ENCODE peak calls at places on chromosomes 6 and 20, in ten cellular contexts. One of them, this sample, is unnamed.

GRCh38 chr6:142395768-142396231 is 94.0 kb downstream of the ADGRG6 start:
- DNase-seq in stimulated activated naive B cell treated with anti-CD40 and anti-IgM and Interleukin-4, amounts not matched to agents 10 μg/mL and 1 μg/mL and 100 μg/mL, for 72 hours: no peak
- DNase-seq in T follicular helper cell: no peak
- DNase-seq in right lobe of liver: no peak
- DNase-seq in NCI-H1436: no peak
- DNase-seq in GM23248: no peak
- DNase-seq in HFFc6: no peak
- DNase-seq in stimulated activated CD4-positive, alpha-beta T cell treated with anti-CD3 and anti-CD28 coated beads, Interleukin-4, amount 100 ng/mL, for 24 hours: no peak
- DNase-seq in activated naive CD8-positive, alpha-beta T cell treated with anti-CD3 and anti-CD28 coated beads for 36 hours: no peak
- DNase-seq in sciatic nerve: no peak
- DNase-seq in this sample: peak; percentile 47

GRCh38 chr6:119129968-119130484 is 51.6 kb upstream of the FAM184A start:
- DNase-seq in stimulated activated CD4-positive, alpha-beta T cell treated with anti-CD3 and anti-CD28 coated beads, Interleukin-4, amount 100 ng/mL, for 24 hours: no peak
- DNase-seq in NCI-H1436: no peak
- DNase-seq in T follicular helper cell: no peak
- DNase-seq in sciatic nerve: no peak
- DNase-seq in stimulated activated naive B cell treated with anti-CD40 and anti-IgM and Interleukin-4, amounts not matched to agents 10 μg/mL and 1 μg/mL and 100 μg/mL, for 72 hours: no peak
- DNase-seq in right lobe of liver: no peak
- DNase-seq in activated naive CD8-positive, alpha-beta T cell treated with anti-CD3 and anti-CD28 coated beads for 36 hours: no peak
- DNase-seq in GM23248: peak; percentile 68
- DNase-seq in HFFc6: peak; percentile 63
- DNase-seq in this sample: peak; percentile 76

GRCh38 chr20:10857362-10858070 is 183.7 kb upstream of the JAG1 start:
- DNase-seq in stimulated activated naive B cell treated with anti-CD40 and anti-IgM and Interleukin-4, amounts not matched to agents 10 μg/mL and 1 μg/mL and 100 μg/mL, for 72 hours: no peak
- DNase-seq in right lobe of liver: peak; percentile 68
- DNase-seq in GM23248: peak; percentile 75
- DNase-seq in sciatic nerve: peak; percentile 63
- DNase-seq in T follicular helper cell: no peak
- DNase-seq in HFFc6: no peak
- DNase-seq in NCI-H1436: no peak
- DNase-seq in stimulated activated CD4-positive, alpha-beta T cell treated with anti-CD3 and anti-CD28 coated beads, Interleukin-4, amount 100 ng/mL, for 24 hours: no peak
- DNase-seq in activated naive CD8-positive, alpha-beta T cell treated with anti-CD3 and anti-CD28 coated beads for 36 hours: no peak
- DNase-seq in this sample: peak; percentile 80

GRCh38 chr20:24765316-24766142 is 183.5 kb upstream of the CST7 start:
- DNase-seq in activated naive CD8-positive, alpha-beta T cell treated with anti-CD3 and anti-CD28 coated beads for 36 hours: no peak
- DNase-seq in T follicular helper cell: no peak
- DNase-seq in sciatic nerve: peak; percentile 8
- DNase-seq in right lobe of liver: peak; percentile 23
- DNase-seq in HFFc6: no peak
- DNase-seq in stimulated activated naive B cell treated with anti-CD40 and anti-IgM and Interleukin-4, amounts not matched to agents 10 μg/mL and 1 μg/mL and 100 μg/mL, for 72 hours: no peak
- DNase-seq in GM23248: no peak
- DNase-seq in NCI-H1436: no peak
- DNase-seq in stimulated activated CD4-positive, alpha-beta T cell treated with anti-CD3 and anti-CD28 coated beads, Interleukin-4, amount 100 ng/mL, for 24 hours: no peak
- DNase-seq in this sample: no peak

GRCh38 chr6:168035098-168035660 is 37.7 kb downstream of the KIF25 start:
- DNase-seq in activated naive CD8-positive, alpha-beta T cell treated with anti-CD3 and anti-CD28 coated beads for 36 hours: no peak
- DNase-seq in stimulated activated CD4-positive, alpha-beta T cell treated with anti-CD3 and anti-CD28 coated beads, Interleukin-4, amount 100 ng/mL, for 24 hours: no peak
- DNase-seq in NCI-H1436: peak; percentile 8
- DNase-seq in stimulated activated naive B cell treated with anti-CD40 and anti-IgM and Interleukin-4, amounts not matched to agents 10 μg/mL and 1 μg/mL and 100 μg/mL, for 72 hours: no peak
- DNase-seq in HFFc6: peak; percentile 13
- DNase-seq in right lobe of liver: peak; percentile 68
- DNase-seq in sciatic nerve: peak; percentile 78
- DNase-seq in T follicular helper cell: no peak
- DNase-seq in GM23248: peak; percentile 67
- DNase-seq in this sample: no peak

GRCh38 chr6:41036601-41037000 is 2.4 kb downstream of the UNC5CL start:
- DNase-seq in NCI-H1436: no peak
- DNase-seq in HFFc6: no peak
- DNase-seq in right lobe of liver: no peak
- DNase-seq in stimulated activated CD4-positive, alpha-beta T cell treated with anti-CD3 and anti-CD28 coated beads, Interleukin-4, amount 100 ng/mL, for 24 hours: no peak
- DNase-seq in T follicular helper cell: no peak
- DNase-seq in GM23248: no peak
- DNase-seq in stimulated activated naive B cell treated with anti-CD40 and anti-IgM and Interleukin-4, amounts not matched to agents 10 μg/mL and 1 μg/mL and 100 μg/mL, for 72 hours: no peak
- DNase-seq in sciatic nerve: no peak
- DNase-seq in activated naive CD8-positive, alpha-beta T cell treated with anti-CD3 and anti-CD28 coated beads for 36 hours: no peak
- DNase-seq in this sample: peak; percentile 29

GRCh38 chr20:50513169-50514034 is 3.2 kb downstream of the PTPN1 start:
- DNase-seq in sciatic nerve: no peak
- DNase-seq in T follicular helper cell: no peak
- DNase-seq in stimulated activated CD4-positive, alpha-beta T cell treated with anti-CD3 and anti-CD28 coated beads, Interleukin-4, amount 100 ng/mL, for 24 hours: no peak
- DNase-seq in right lobe of liver: no peak
- DNase-seq in stimulated activated naive B cell treated with anti-CD40 and anti-IgM and Interleukin-4, amounts not matched to agents 10 μg/mL and 1 μg/mL and 100 μg/mL, for 72 hours: no peak
- DNase-seq in NCI-H1436: no peak
- DNase-seq in HFFc6: peak; percentile 46
- DNase-seq in GM23248: peak; percentile 87
- DNase-seq in activated naive CD8-positive, alpha-beta T cell treated with anti-CD3 and anti-CD28 coated beads for 36 hours: no peak
- DNase-seq in this sample: peak; percentile 74

GRCh38 chr6:139452176-139452876 is 77.9 kb upstream of the CITED2 start:
- DNase-seq in stimulated activated CD4-positive, alpha-beta T cell treated with anti-CD3 and anti-CD28 coated beads, Interleukin-4, amount 100 ng/mL, for 24 hours: no peak
- DNase-seq in T follicular helper cell: no peak
- DNase-seq in stimulated activated naive B cell treated with anti-CD40 and anti-IgM and Interleukin-4, amounts not matched to agents 10 μg/mL and 1 μg/mL and 100 μg/mL, for 72 hours: no peak
- DNase-seq in HFFc6: no peak
- DNase-seq in sciatic nerve: no peak
- DNase-seq in GM23248: peak; percentile 26
- DNase-seq in right lobe of liver: no peak
- DNase-seq in NCI-H1436: no peak
- DNase-seq in activated naive CD8-positive, alpha-beta T cell treated with anti-CD3 and anti-CD28 coated beads for 36 hours: no peak
- DNase-seq in this sample: peak; percentile 17

GRCh38 chr6:124393536-124393935 is 568.7 kb upstream of the RNF217 start:
- DNase-seq in stimulated activated naive B cell treated with anti-CD40 and anti-IgM and Interleukin-4, amounts not matched to agents 10 μg/mL and 1 μg/mL and 100 μg/mL, for 72 hours: no peak
- DNase-seq in GM23248: no peak
- DNase-seq in T follicular helper cell: no peak
- DNase-seq in sciatic nerve: no peak
- DNase-seq in HFFc6: no peak
- DNase-seq in activated naive CD8-positive, alpha-beta T cell treated with anti-CD3 and anti-CD28 coated beads for 36 hours: no peak
- DNase-seq in right lobe of liver: no peak
- DNase-seq in stimulated activated CD4-positive, alpha-beta T cell treated with anti-CD3 and anti-CD28 coated beads, Interleukin-4, amount 100 ng/mL, for 24 hours: no peak
- DNase-seq in NCI-H1436: no peak
- DNase-seq in this sample: peak; percentile 77

This sample was measured in HT1080.